ENCODE peak calls at places on chromosomes 13 and 19, in seven cellular contexts. M is H9, P is neuronal stem cell, V is trophoblast cell, A is mesenchymal stem cell, J is IMR-90, W is H1. B is an unnamed sample.

GRCh38 chr19:39156230-39156890 is 30.8 kb downstream of the PAK4 start:
- DNase-seq in M (no peak), P (no peak), V (no peak), J (peak; percentile 29), A (no peak), W (no peak), B (no peak)

GRCh38 chr13:92716749-92717148 is 509.9 kb upstream of the GPC6 start:
- DNase-seq in M (no peak), J (peak; percentile 19), P (no peak), V (no peak), W (no peak), A (peak; percentile 31), B (peak; percentile 11)

GRCh38 chr13:42574435-42575311 is 721 bp downstream of the TNFSF11 start:
- DNase-seq in J (no peak), P (no peak), V (no peak), A (peak; percentile 14), W (no peak), M (peak; percentile 43), B (peak; percentile 13)

GRCh38 chr13:48801255-48801654 is 147.5 kb downstream of the CYSLTR2 start:
- DNase-seq in M (no peak), V (no peak), J (peak; percentile 81), W (no peak), A (peak; percentile 44), P (no peak), B (no peak)

GRCh38 chr13:69243366-69243765 is 864.3 kb upstream of the ATXN8OS start:
- DNase-seq in W (no peak), V (no peak), M (no peak), P (no peak), J (no peak), A (no peak), B (peak; percentile 6)

GRCh38 chr19:14361824-14362223 is 19.4 kb upstream of the ADGRE5 start:
- DNase-seq in V (no peak), W (peak; percentile 49), P (no peak), M (peak; percentile 83), A (no peak), J (no peak), B (peak; percentile 89)

GRCh38 chr13:66138172-66138811 is 1091.8 kb downstream of the PCDH9 start:
- DNase-seq in W (no peak), M (no peak), V (no peak), J (no peak), A (no peak), P (no peak), B (no peak)

GRCh38 chr19:2244486-2244885 is 4.6 kb upstream of the AMH start:
- DNase-seq in J (no peak), A (no peak), M (no peak), P (no peak), W (no peak), V (no peak), B (no peak)

GRCh38 chr13:41916173-41916954 is 44.5 kb downstream of the VWA8 start:
- DNase-seq in P (no peak), V (no peak), A (peak; percentile 92), W (no peak), M (no peak), J (peak; percentile 95), B (no peak)

GRCh38 chr19:54352041-54352440 is 12.7 kb downstream of the LAIR1 start:
- DNase-seq in P (no peak), V (no peak), J (no peak), W (no peak), A (no peak), M (no peak), B (no peak)

GRCh38 chr13:39263033-39263432 is 224.8 kb downstream of the NHLRC3 start:
- DNase-seq in J (peak; percentile 23), M (peak; percentile 44), A (peak; percentile 52), P (peak; percentile 31), V (peak; percentile 37), W (no peak), B (peak; percentile 67)

GRCh38 chr19:51091895-51092873 is 9.5 kb upstream of the KLK14 start:
- DNase-seq in P (no peak), J (no peak), M (no peak), V (no peak), W (no peak), A (no peak), B (no peak)

GRCh38 chr13:44281252-44282000 is 92.2 kb upstream of the SERP2 start:
- DNase-seq in J (no peak), P (no peak), M (no peak), V (no peak), A (no peak), W (no peak), B (no peak)

GRCh38 chr19:29528350-29528945 is 2.7 kb downstream of the VSTM2B start:
- DNase-seq in M (peak; percentile 87), V (peak; percentile 28), W (peak; percentile 75), A (peak; percentile 41), P (peak; percentile 81), J (peak; percentile 58), B (peak; percentile 91)

GRCh38 chr13:100525453-100526298 is 62.9 kb downstream of the GGACT start:
- DNase-seq in P (no peak), W (no peak), M (no peak), V (peak; percentile 27), A (no peak), J (no peak), B (no peak)

GRCh38 chr19:55704494-55705245 is 29.6 kb downstream of the EPN1 start:
- DNase-seq in P (no peak), M (no peak), V (no peak), J (no peak), A (no peak), W (no peak), B (no peak)

GRCh38 chr19:2546128-2547032 is 70.5 kb downstream of the GADD45B start:
- DNase-seq in W (no peak), M (peak; percentile 78), A (peak; percentile 86), V (peak; percentile 43), P (peak; percentile 67), J (no peak), B (peak; percentile 64)

GRCh38 chr13:25046274-25046984 is 49.5 kb upstream of the PABPC3 start:
- DNase-seq in W (no peak), A (peak; percentile 3), J (no peak), M (peak; percentile 53), V (no peak), P (no peak), B (peak; percentile 60)

GRCh38 chr13:25046985-25047660 is 48.8 kb upstream of the PABPC3 start:
- DNase-seq in W (no peak), A (peak; percentile 33), P (peak; percentile 62), V (no peak), J (peak; percentile 18), M (peak; percentile 78), B (peak; percentile 87)

DNA sequence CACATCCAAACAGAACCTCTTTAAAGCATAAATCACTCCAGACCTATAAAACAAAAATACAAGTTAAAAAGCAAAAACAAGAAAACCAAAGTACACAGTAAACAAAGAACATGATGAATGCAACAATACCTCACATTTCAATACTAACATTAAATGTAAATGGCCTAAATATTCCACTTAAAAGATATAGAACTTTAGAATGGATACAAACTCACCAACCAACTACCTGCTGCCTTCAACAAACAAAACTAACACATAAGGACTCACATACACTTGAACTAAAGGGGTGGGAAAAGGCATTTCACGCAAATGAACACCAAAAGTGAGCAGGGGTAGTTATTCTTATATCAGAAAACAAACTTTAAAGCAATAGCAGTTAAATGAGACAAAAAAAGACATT is 44.9 kb upstream of the PABPC3 start:
- DNase-seq in M (no peak), P (no peak), W (no peak), V (no peak), J (no peak), A (no peak), B (no peak)
- H2BK120ac ChIP-seq in M (no peak overlapping the region), P (no peak overlapping the region), W (no peak overlapping the region), V (no peak overlapping the region), J (no peak overlapping the region), A (no peak overlapping the region), B (no peak overlapping the region)

GRCh38 chr13:110354715-110355473 is 47.8 kb downstream of the COL4A2 start:
- DNase-seq in A (peak; percentile 51), J (no peak), P (no peak), W (no peak), M (no peak), V (no peak), B (no peak)
- H3K4ac ChIP-seq in A (no peak overlapping the region), J (peak overlapping the region; percentile 48), P (no peak overlapping the region), W (peak overlapping the region; percentile 19), M (no peak overlapping the region), V (no peak overlapping the region), B (no peak overlapping the region)

GRCh38 chr19:13128583-13128982 is 10.5 kb downstream of the NACC1 start:
- DNase-seq in M (peak; percentile 18), P (no peak), W (no peak), V (no peak), J (no peak), A (no peak), B (no peak)

GRCh38 chr19:13130886-13131490 is 12.9 kb downstream of the NACC1 start:
- DNase-seq in A (no peak), J (no peak), V (no peak), W (no peak), M (peak; percentile 15), P (no peak), B (no peak)

GRCh38 chr19:13127051-13127450 is 9.0 kb downstream of the NACC1 start:
- DNase-seq in A (no peak), V (no peak), W (no peak), J (peak; percentile 55), P (no peak), M (no peak), B (no peak)

GRCh38 chr19:13127811-13128575 is 9.9 kb downstream of the NACC1 start:
- DNase-seq in W (no peak), P (no peak), A (no peak), J (no peak), V (no peak), M (no peak), B (no peak)

DNA sequence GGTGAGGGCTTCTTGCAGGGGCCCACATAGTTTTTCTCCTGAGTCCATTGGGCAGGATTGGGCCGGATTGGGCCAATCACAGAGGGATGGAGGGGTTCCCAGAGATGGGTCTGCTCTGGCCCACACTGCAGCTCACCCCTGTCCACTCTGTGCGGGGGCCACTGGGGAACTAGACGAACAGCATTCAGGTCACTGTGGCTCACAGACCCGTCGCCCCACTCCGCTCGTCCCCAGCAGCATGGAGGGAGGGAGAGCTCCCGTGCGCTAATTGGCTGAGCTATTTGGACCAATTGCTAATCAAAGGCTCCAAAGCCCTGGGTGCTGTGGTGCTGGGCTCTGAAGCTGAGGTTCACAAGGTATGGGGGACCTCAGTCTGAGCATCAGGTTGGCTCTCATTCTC is 11.3 kb downstream of the NACC1 start:
- DNase-seq in V (no peak), J (no peak), P (no peak), W (no peak), M (no peak), A (no peak), B (no peak)
- H3K27ac ChIP-seq in V (no peak overlapping the region), J (no peak overlapping the region), P (no peak overlapping the region), W (no peak overlapping the region), M (no peak overlapping the region), A (no peak overlapping the region), B (no peak overlapping the region)

DNA sequence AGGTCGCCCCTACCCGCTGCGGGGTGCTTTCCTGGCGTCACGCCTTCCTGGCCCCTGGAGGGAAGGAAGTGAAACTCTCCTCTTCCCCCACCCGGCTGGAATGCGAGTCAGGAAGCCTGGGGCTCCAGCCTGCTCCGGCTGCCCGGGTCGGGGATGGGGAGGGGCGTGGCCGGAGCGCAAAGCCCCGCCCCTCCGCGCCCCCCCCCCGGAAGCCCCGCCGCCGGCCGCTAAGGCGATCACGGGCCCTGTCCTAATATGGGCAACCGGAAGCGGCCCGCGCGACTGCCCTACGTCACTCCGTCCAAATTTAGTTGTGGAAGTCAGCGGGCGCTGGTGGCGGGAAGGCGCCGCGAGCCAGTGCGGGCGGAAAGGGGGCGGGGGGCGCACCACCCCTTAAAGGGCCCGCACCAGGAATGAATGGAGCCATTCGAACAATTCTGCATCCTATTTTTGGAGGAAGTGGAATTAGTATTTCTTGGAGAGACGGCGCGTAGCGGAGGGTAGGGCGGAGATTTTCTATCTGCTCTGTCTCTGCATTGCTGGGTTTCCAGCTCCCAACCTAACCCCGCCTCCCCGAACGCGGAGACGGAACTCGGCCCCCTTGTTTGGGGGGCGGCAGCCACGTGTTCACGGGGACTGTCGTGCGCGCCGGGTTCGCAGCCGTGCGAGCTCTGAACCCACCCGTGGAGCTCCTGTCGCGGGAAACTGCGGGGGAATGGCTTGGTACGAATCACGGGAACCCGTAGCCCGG is 1.6 kb downstream of the IER2 start:
- DNase-seq in V (peak; percentile 97), A (peak; percentile 97), M (peak; percentile 98), W (no peak), P (peak; percentile 97), J (peak; percentile 96), B (peak; percentile 98)
- H2BK120ac ChIP-seq in V (peak overlapping the region; percentile 92), A (peak overlapping the region; percentile 50), M (peak overlapping the region; percentile 97), W (no peak overlapping the region), P (no peak overlapping the region), J (peak overlapping the region; percentile 77), B (peak overlapping the region; percentile 78)